ENCODE peak calls at places on chromosomes 5 and 9, in six cellular contexts. G is epithelial cell of esophagus, Z is brain microvascular endothelial cell, K is esophagus squamous epithelium, R is AG09309, B is astrocyte of the spinal cord. F is an unnamed sample.

GRCh38 chr9:5389109-5389732 is 48.5 kb downstream of the PLGRKT start:
- DNase-seq in G (peak; percentile 70), Z (peak; percentile 95), K (no peak), R (peak; percentile 53), B (peak; percentile 96), F (peak; percentile 97)

GRCh38 chr9:504921-505821 is 290.5 kb downstream of the DOCK8 start:
- DNase-seq in G (peak; percentile 43), Z (no peak), K (no peak), R (no peak), B (no peak), F (no peak)

GRCh38 chr9:1366300-1366699 is 316.1 kb downstream of the DMRT2 start:
- DNase-seq in G (no peak), Z (no peak), K (no peak), R (no peak), B (no peak), F (no peak)

GRCh38 chr5:95857185-95857945 is 34.8 kb upstream of the GLRX start:
- DNase-seq in G (no peak), Z (peak; percentile 83), K (no peak), R (no peak), B (peak; percentile 80), F (peak; percentile 33)

GRCh38 chr5:151183451-151184245 is 26.1 kb upstream of the ANXA6 start:
- DNase-seq in G (peak; percentile 66), Z (no peak), K (no peak), R (no peak), B (no peak), F (no peak)

GRCh38 chr5:36656556-36656955 is 50.1 kb downstream of the SLC1A3 start:
- DNase-seq in G (peak; percentile 78), Z (no peak), K (no peak), R (no peak), B (no peak), F (no peak)

GRCh38 chr5:170503970-170504525 is at the start of gene KCNIP1:
- DNase-seq in G (no peak), Z (no peak), K (no peak), R (no peak), B (no peak), F (no peak)

GRCh38 chr5:173334808-173335207 is 6.6 kb upstream of the STC2 start:
- DNase-seq in G (no peak), Z (no peak), K (no peak), R (no peak), B (no peak), F (no peak)

DNA sequence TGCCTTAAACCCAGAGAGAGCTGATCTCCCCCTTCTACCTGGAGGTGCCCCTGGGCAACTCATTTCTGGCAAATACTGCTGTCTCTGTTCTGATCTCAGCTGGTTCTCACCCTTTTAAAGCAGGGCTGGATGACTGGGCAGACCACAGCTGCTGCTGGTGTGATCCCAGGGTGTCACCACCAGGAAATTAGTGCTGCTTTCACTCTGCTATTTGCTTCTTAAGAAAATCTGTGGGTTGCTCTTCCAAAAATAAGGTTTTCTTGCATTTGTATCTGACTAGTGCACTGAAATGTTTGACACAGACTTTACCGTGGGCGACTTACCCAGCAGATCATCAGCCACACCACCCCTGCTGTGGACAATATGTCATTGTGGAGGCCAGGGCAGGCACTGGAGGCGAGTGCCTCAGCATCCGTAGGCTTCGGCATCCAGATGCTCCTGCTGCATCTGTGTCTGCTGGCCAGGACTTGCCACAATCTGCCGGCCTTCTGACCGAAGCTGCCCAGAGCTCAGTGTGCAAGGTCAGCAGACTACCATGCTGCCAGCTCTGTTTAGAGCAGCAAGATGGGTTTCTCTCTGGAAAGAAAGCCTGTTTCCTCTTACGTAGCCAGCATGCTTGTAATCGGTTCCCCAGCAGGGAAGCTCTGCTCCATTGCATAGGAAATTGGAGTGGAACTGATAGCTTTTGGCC is 13.6 kb downstream of the ARHGAP26 start:
- DNase-seq in G (no peak), Z (no peak), K (no peak), R (no peak), B (peak; percentile 29), F (peak; percentile 18)
- TF ChIP-seq CTCF in G (no peak), Z (no peak), K (no peak), R (no peak), B (no peak), F (peak; percentile 12)

GRCh38 chr5:77643654-77644404 is 5.3 kb upstream of the OTP start:
- DNase-seq in G (no peak), Z (no peak), K (no peak), R (no peak), B (no peak), F (no peak)
- H3K4me3 ChIP-seq in G (no peak overlapping the region), Z (no peak overlapping the region), K (no peak overlapping the region), R (no peak overlapping the region), B (no peak overlapping the region), F (no peak overlapping the region)

DNA sequence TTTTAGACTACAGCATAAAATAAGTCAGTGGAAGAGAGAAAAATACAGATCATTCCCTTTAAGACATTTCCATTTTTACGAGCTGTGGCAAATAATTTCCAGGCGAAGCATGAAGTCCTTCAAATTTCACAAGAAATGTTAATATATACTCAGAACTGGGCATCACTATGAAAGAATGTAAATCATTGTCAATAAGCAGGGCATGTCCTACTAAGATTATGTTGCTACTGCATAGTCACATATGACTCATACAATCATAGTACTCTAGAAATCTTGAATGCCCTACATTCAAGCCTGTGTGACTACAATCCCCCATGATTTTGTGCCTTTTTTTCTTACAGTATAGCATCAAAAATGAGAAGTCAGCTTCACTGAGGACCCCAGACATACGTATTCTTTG is 485.2 kb upstream of the FTMT start:
- DNase-seq in G (peak; percentile 76), Z (no peak), K (no peak), R (peak; percentile 17), B (peak; percentile 45), F (no peak)
- TF ChIP-seq CTCF in G (no peak), Z (no peak), K (no peak), R (no peak), B (no peak), F (no peak)

GRCh38 chr9:35114113-35114847 is 1.4 kb downstream of the ATOSB start:
- DNase-seq in G (peak; percentile 97), Z (peak; percentile 98), K (peak; percentile 42), R (peak; percentile 86), B (peak; percentile 97), F (peak; percentile 76)

GRCh38 chr9:35116539-35116897 is 856 bp upstream of the ATOSB start:
- DNase-seq in G (peak; percentile 14), Z (no peak), K (no peak), R (no peak), B (no peak), F (no peak)

GRCh38 chr9:35115680-35116538 is at the start of gene ATOSB:
- DNase-seq in G (peak; percentile 97), Z (peak; percentile 98), K (peak; percentile 93), R (peak; percentile 78), B (peak; percentile 98), F (peak; percentile 93)

GRCh38 chr9:35114921-35115341 is 731 bp downstream of the ATOSB start:
- DNase-seq in G (peak; percentile 62), Z (peak; percentile 28), K (no peak), R (no peak), B (peak; percentile 27), F (no peak)

GRCh38 chr9:35116898-35117551 is 1.4 kb upstream of the ATOSB start:
- DNase-seq in G (peak; percentile 94), Z (peak; percentile 90), K (peak; percentile 76), R (peak; percentile 86), B (peak; percentile 91), F (peak; percentile 90)
- H3K4me3 ChIP-seq in G (peak overlapping the region; percentile 67), Z (peak overlapping the region; percentile 94), K (peak overlapping the region; percentile 8), R (peak overlapping the region; percentile 71), B (peak overlapping the region; percentile 88), F (peak overlapping the region; percentile 68)

DNA sequence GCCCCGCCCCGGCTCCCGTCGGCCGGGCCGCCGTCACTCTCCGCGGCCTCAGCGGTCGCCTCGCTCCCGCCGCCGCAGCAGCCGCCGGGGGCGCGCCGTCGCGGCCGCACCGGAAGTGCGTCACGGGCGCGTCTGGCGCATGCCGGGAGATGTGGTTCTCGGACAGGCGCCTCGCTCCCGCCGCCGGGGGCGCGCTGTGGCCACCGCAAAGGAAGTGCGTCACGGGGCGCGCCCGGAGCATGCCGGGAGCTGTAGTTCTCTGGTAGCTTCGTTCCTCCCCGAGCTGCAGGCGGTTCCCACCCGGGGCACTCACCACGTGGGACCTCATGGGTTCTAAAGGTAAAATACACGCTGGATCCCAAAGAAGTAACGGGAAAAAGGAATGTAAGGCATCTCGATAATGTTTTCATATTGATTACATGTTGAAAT is at the start of gene UBAC1:
- DNase-seq in G (peak; percentile 97), Z (peak; percentile 86), K (peak; percentile 77), R (peak; percentile 62), B (peak; percentile 94), F (peak; percentile 77)
- TF ChIP-seq CTCF in G (peak; percentile 22), Z (peak; percentile 30), K (peak; percentile 56), R (peak; percentile 27), B (peak; percentile 18), F (peak; percentile 22)

F was measured in astrocyte of the cerebellum.